ENCODE peak calls at places on chromosome 1, in seven cellular contexts. B, Z, J, O, G, W and A are unnamed samples.

GRCh38 chr1:109361649-109362048 is 36.1 kb downstream of the SORT1 start:
- DNase-seq in B (no peak), Z (no peak), J (no peak), O (no peak), G (no peak), W (no peak), A (no peak)

GRCh38 chr1:1892079-1892762 is 1.3 kb upstream of the GNB1 start:
- DNase-seq in B (no peak), Z (no peak), J (no peak), O (no peak), G (peak; percentile 72), W (no peak), A (no peak)

GRCh38 chr1:207845109-207845508 is 65.8 kb downstream of the CD34 start:
- DNase-seq in B (no peak), Z (no peak), J (no peak), O (no peak), G (no peak), W (no peak), A (no peak)

GRCh38 chr1:26225033-26225831 is 8.8 kb upstream of the CEP85 start:
- DNase-seq in B (peak; percentile 86), Z (no peak), J (peak; percentile 49), O (no peak), G (peak; percentile 92), W (peak; percentile 42), A (peak; percentile 15)

GRCh38 chr1:26353976-26354820 is at the start of gene CRYBG2:
- DNase-seq in B (no peak), Z (no peak), J (no peak), O (peak; percentile 95), G (no peak), W (no peak), A (no peak)

GRCh38 chr1:27106561-27107323 is 48.2 kb downstream of the SLC9A1 start:
- DNase-seq in B (no peak), Z (no peak), J (no peak), O (no peak), G (no peak), W (no peak), A (no peak)

GRCh38 chr1:179082308-179083030 is 599 bp downstream of the TOR3A start:
- DNase-seq in B (peak; percentile 82), Z (no peak), J (peak; percentile 44), O (peak; percentile 36), G (no peak), W (no peak), A (no peak)

GRCh38 chr1:62735491-62736171 is 47.4 kb upstream of the DOCK7 start:
- DNase-seq in B (no peak), Z (peak; percentile 60), J (no peak), O (no peak), G (no peak), W (no peak), A (no peak)

GRCh38 chr1:69263982-69264381 is 303.7 kb upstream of the LRRC7 start:
- DNase-seq in B (no peak), Z (no peak), J (peak; percentile 3), O (no peak), G (peak; percentile 81), W (peak; percentile 47), A (no peak)

GRCh38 chr1:155485945-155486344 is 76.7 kb downstream of the ASH1L start:
- DNase-seq in B (no peak), Z (no peak), J (no peak), O (no peak), G (no peak), W (no peak), A (no peak)

GRCh38 chr1:29718791-29719190 is 482.5 kb downstream of the PTPRU start:
- DNase-seq in B (no peak), Z (no peak), J (no peak), O (no peak), G (no peak), W (no peak), A (no peak)

GRCh38 chr1:171913385-171913784 is 72.1 kb downstream of the DNM3 start:
- DNase-seq in B (no peak), Z (no peak), J (peak; percentile 56), O (peak; percentile 26), G (no peak), W (no peak), A (no peak)

GRCh38 chr1:60914982-60915381 is 167.4 kb upstream of the NFIA start:
- DNase-seq in B (no peak), Z (no peak), J (no peak), O (no peak), G (no peak), W (no peak), A (no peak)

GRCh38 chr1:21255943-21256320 is 34.3 kb downstream of the ECE1 start:
- DNase-seq in B (no peak), Z (no peak), J (no peak), O (no peak), G (no peak), W (no peak), A (no peak)

GRCh38 chr1:242847390-242847993 is 323.0 kb upstream of the PLD5 start:
- DNase-seq in B (no peak), Z (no peak), J (peak; percentile 2), O (no peak), G (no peak), W (no peak), A (no peak)

GRCh38 chr1:237366667-237367066 is 324.7 kb downstream of the RYR2 start:
- DNase-seq in B (no peak), Z (no peak), J (no peak), O (no peak), G (no peak), W (no peak), A (no peak)

GRCh38 chr1:110130113-110130591 is 17.9 kb downstream of the UBL4B start:
- DNase-seq in B (no peak), Z (no peak), J (no peak), O (no peak), G (no peak), W (no peak), A (no peak)

GRCh38 chr1:153745417-153745816 is 17.6 kb downstream of the INTS3 start:
- DNase-seq in B (no peak), Z (no peak), J (no peak), O (no peak), G (no peak), W (no peak), A (no peak)

GRCh38 chr1:153748903-153749302 is 21.1 kb downstream of the INTS3 start:
- DNase-seq in B (peak; percentile 81), Z (no peak), J (no peak), O (no peak), G (no peak), W (no peak), A (no peak)

GRCh38 chr1:153749408-153750005 is 21.7 kb downstream of the INTS3 start:
- DNase-seq in B (peak; percentile 92), Z (peak; percentile 24), J (peak; percentile 88), O (peak; percentile 73), G (peak; percentile 89), W (peak; percentile 88), A (peak; percentile 75)

GRCh38 chr1:153742411-153743142 is 14.7 kb downstream of the INTS3 start:
- DNase-seq in B (no peak), Z (no peak), J (no peak), O (no peak), G (peak; percentile 78), W (no peak), A (no peak)

DNA sequence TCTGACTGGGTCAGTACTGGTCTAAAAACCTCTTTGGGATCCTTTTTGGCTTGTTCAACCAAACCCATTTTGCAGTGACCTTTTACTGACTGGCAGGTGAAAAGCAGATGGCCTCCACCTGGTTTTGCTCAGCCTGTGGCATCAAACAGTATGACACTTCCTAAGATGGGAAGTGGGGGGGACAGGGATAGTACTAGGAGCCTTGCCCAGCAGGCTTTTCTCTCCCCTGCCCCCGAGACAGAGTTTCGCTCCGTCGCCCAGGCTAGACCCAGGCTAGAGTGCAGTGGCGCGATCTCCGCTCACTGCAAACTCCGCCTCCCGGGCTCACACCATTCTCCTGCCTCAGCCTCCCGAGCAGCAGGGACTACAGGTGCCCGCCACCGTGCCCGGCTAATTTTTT is 18.3 kb downstream of the INTS3 start:
- DNase-seq in B (no peak), Z (no peak), J (no peak), O (no peak), G (no peak), W (no peak), A (no peak)
- H3K36me3 ChIP-seq in B (peaks cover 5% of the 10 kb centered on the region), Z (peaks cover 22% of the 10 kb centered on the region), J (peaks cover 23% of the 10 kb centered on the region), O (peaks cover 44% of the 10 kb centered on the region), G (peaks cover 43% of the 10 kb centered on the region), W (no peaks in the 10 kb centered on the region), A (peaks cover 44% of the 10 kb centered on the region)

GRCh38 chr1:160827418-160827817 is 31.4 kb downstream of the LY9 start:
- DNase-seq in B (no peak), Z (no peak), J (no peak), O (no peak), G (no peak), W (no peak), A (no peak)

GRCh38 chr1:160818207-160818935 is 22.4 kb downstream of the LY9 start:
- DNase-seq in B (no peak), Z (no peak), J (no peak), O (no peak), G (no peak), W (no peak), A (no peak)

GRCh38 chr1:160826546-160826945 is 30.6 kb downstream of the LY9 start:
- DNase-seq in B (no peak), Z (no peak), J (no peak), O (peak; percentile 35), G (no peak), W (no peak), A (no peak)

GRCh38 chr1:160819186-160819585 is 23.2 kb downstream of the LY9 start:
- DNase-seq in B (no peak), Z (no peak), J (no peak), O (no peak), G (no peak), W (no peak), A (no peak)

DNA sequence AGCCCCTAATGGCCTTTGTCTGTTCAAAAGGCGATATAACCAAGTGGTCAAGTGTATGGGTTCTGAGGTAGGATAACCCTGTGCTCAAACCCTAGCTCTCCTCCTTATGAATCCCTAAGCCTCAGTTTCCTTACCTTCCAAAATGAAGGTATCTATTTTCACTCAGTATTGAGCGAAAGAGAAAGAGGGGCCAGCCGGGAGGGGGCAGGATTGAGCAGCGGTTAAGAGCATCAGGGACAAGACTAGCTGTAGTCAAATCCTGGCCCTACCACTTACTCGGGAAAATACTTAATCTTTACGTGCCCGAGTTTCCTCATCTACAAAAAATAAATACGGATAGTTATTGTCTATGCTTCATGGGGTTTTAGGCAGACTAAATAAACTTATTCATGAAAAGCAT is 25.7 kb downstream of the LY9 start:
- DNase-seq in B (no peak), Z (no peak), J (no peak), O (no peak), G (no peak), W (no peak), A (no peak)
- H3K36me3 ChIP-seq in B (no peaks in the 10 kb centered on the region), Z (no peaks in the 10 kb centered on the region), J (no peaks in the 10 kb centered on the region), O (no peaks in the 10 kb centered on the region), G (no peaks in the 10 kb centered on the region), W (no peaks in the 10 kb centered on the region), A (no peaks in the 10 kb centered on the region)

GRCh38 chr1:28560886-28561285 is 8.0 kb downstream of the TRNAU1AP start:
- DNase-seq in B (no peak), Z (no peak), J (no peak), O (no peak), G (no peak), W (no peak), A (no peak)
- H3K36me3 ChIP-seq in B (peaks cover 8% of the 10 kb centered on the region), Z (peaks cover 13% of the 10 kb centered on the region), J (peaks cover 23% of the 10 kb centered on the region), O (no peaks in the 10 kb centered on the region), G (peaks cover 21% of the 10 kb centered on the region), W (no peaks in the 10 kb centered on the region), A (peaks cover 54% of the 10 kb centered on the region)

DNA sequence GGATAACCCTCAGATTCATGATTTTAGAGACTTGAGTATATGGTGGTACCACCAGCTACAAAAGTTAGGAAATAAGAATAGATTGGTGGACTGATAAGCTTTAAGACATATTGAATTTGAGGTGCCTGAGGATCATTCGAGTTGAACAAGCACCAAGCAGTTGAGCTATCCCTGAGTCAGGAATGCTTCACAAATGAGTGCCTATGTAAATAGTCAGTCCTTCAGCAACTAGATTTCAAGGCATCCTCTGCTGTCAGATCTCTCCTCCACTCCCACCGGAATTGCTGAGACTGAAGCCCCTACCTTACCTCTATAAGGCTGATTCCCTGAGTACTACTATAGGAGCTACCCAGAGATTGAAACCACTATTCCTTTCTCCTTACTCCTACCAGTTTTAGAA is 7.1 kb downstream of the BTF3L4 start:
- DNase-seq in B (no peak), Z (no peak), J (no peak), O (no peak), G (no peak), W (no peak), A (no peak)
- H3K36me3 ChIP-seq in B (no peaks in the 10 kb centered on the region), Z (peaks cover 11% of the 10 kb centered on the region), J (peaks cover 9% of the 10 kb centered on the region), O (peaks cover 49% of the 10 kb centered on the region), G (peaks cover 37% of the 10 kb centered on the region), W (no peaks in the 10 kb centered on the region), A (peaks cover 56% of the 10 kb centered on the region)